ENCODE peak calls at places on chromosomes 5 and 9, in six cellular contexts. Z is NCI-H1436, Y is right lobe of liver, S is cardiac fibroblast, O is SHP77 treated with DMSO at 0.1 percent for 48 hours, Q is activated T-cell treated with anti-CD3 and anti-CD28 coated beads for 4 hours. V is an unnamed sample.

GRCh38 chr5:96083361-96083881 is 121.8 kb upstream of the ELL2 start:
- DNase-seq in O (no peak), Z (no peak), Y (no peak), Q (no peak), S (no peak), V (no peak)

GRCh38 chr5:81142108-81142507 is 91.0 kb upstream of the CKMT2 start:
- DNase-seq in O (no peak), S (no peak), Y (no peak), Z (no peak), Q (no peak), V (no peak)

GRCh38 chr9:109108318-109108717 is 11.4 kb downstream of the TMEM245 start:
- DNase-seq in Q (no peak), Z (no peak), S (peak; percentile 34), O (no peak), Y (no peak), V (peak; percentile 56)

GRCh38 chr5:174324680-174325079 is 279.2 kb downstream of the NSG2 start:
- DNase-seq in Z (no peak), Y (no peak), S (no peak), Q (no peak), O (no peak), V (peak; percentile 69)

GRCh38 chr5:126016256-126016655 is 407.0 kb upstream of the GRAMD2B start:
- DNase-seq in Z (no peak), Q (no peak), S (peak; percentile 62), O (peak; percentile 33), Y (peak; percentile 69), V (no peak)

GRCh38 chr5:143083006-143083405 is 312.8 kb downstream of the ARHGAP26 start:
- DNase-seq in O (no peak), Y (no peak), Z (no peak), S (no peak), Q (no peak), V (no peak)

GRCh38 chr9:96137666-96138429 is 164.1 kb downstream of the HSD17B3 start:
- DNase-seq in Q (no peak), S (no peak), O (no peak), Z (no peak), Y (no peak), V (peak; percentile 12)

GRCh38 chr5:170269579-170269978 is 28.0 kb downstream of the LCP2 start:
- DNase-seq in Y (no peak), S (no peak), Q (no peak), Z (no peak), O (no peak), V (no peak)

V was measured in amniotic epithelial cell.